ENCODE peak calls at places on chromosome 3, in six cellular contexts. I, L, A, C, V and U are unnamed samples.

GRCh38 chr3:124584552-124585391 is 145.5 kb upstream of the UMPS start:
- DNase-seq in I (peak), L (peak), A (peak), C (peak), V (peak), U (peak)

GRCh38 chr3:126548556-126549466 is 9.9 kb downstream of the C3orf22 start:
- DNase-seq in I (peak), L (no peak), A (peak), C (no peak), V (peak), U (no peak)

GRCh38 chr3:143265501-143266070 is 146.0 kb downstream of the CHST2 start:
- DNase-seq in I (no peak), L (no peak), A (no peak), C (no peak), V (no peak), U (no peak)

GRCh38 chr3:37641556-37641955 is 220.1 kb upstream of the CTDSPL start:
- DNase-seq in I (no peak), L (no peak), A (no peak), C (no peak), V (no peak), U (no peak)

GRCh38 chr3:46649436-46649835 is 37.1 kb downstream of the FAM240A start:
- DNase-seq in I (no peak), L (no peak), A (no peak), C (no peak), V (no peak), U (no peak)

GRCh38 chr3:169390741-169391300 is 272.7 kb downstream of the MECOM start:
- DNase-seq in I (no peak), L (no peak), A (no peak), C (no peak), V (no peak), U (no peak)

GRCh38 chr3:72127213-72127612 is 342.3 kb upstream of the PROK2 start:
- DNase-seq in I (no peak), L (no peak), A (no peak), C (no peak), V (no peak), U (no peak)

GRCh38 chr3:122208579-122208978 is 25.1 kb downstream of the CASR start:
- DNase-seq in I (no peak), L (no peak), A (no peak), C (no peak), V (no peak), U (no peak)

GRCh38 chr3:132787616-132788015 is 65.4 kb upstream of the NPHP3 start:
- DNase-seq in I (no peak), L (no peak), A (no peak), C (no peak), V (no peak), U (no peak)

DNA sequence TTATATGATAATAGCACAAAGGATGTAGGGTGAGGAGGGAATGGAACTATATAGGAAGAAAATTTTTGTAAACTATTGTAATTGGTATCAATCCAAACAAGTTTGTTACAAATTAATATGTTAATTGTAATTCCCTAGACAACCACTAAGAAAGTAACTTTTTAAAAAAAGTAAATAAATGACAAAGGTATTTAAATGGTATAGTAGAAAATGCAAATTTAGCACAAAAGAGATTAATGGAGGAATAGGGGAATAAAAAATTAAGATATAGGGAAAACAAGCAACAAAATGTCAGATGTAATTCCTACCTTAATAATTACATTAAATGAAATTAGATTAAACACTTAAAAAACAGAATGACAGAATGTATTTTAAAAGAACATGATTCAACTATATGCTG is 60.3 kb downstream of the TIMP4 start:
- DNase-seq in I (no peak), L (no peak), A (no peak), C (no peak), V (no peak), U (no peak)
- TF ChIP-seq CTCF in I (peak), L (no peak), A (no peak), C (no peak), V (no peak), U (no peak)

DNA sequence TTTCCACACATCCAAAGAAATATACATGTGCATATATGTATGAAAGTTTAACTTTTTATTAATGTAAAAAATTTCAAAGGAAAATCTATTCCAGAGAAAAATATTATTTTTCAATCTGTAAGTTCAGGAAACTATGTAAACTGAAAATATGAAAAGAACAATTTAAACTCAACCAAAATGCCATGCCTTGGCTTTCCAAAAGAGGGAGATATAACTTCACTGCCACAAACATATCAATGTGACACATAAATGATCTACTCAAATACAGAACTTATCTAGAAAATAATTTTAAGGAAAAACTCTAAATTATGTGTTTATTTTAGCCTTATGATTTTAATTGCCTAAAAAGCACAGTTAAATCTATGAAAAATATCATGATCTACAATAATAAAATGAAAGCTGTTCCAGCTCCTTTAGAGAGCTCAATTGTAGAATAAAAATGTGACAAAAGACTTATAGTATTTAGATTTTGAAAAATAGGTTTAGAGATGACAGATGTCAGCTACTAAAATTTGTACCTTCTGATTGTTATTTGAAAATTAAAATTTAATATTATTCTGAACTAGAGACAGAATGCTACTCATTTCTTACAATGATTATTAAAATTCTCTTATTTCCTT is 94.8 kb downstream of the GBE1 start:
- DNase-seq in I (no peak), L (no peak), A (no peak), C (no peak), V (no peak), U (no peak)
- H3K4me3 ChIP-seq in I (no peak), L (no peak), A (no peak), C (no peak), V (no peak), U (no peak)

GRCh38 chr3:52167240-52167639 is 13.0 kb upstream of the POC1A start:
- DNase-seq in I (no peak), L (no peak), A (no peak), C (no peak), V (no peak), U (no peak)
- H3K27ac ChIP-seq in I (no peak), L (no peak), A (no peak), C (no peak), V (no peak), U (no peak)

GRCh38 chr3:177379045-177379444 is 181.8 kb upstream of the TBL1XR1 start:
- DNase-seq in I (no peak), L (no peak), A (no peak), C (no peak), V (no peak), U (no peak)
- TF ChIP-seq CTCF in I (no peak), L (no peak), A (no peak), C (no peak), V (peak), U (no peak)

GRCh38 chr3:119703900-119704531 is 1.2 kb downstream of the CFAP91 start:
- DNase-seq in I (no peak), L (no peak), A (no peak), C (peak), V (no peak), U (no peak)
- H3K4me3 ChIP-seq in I (no peak), L (no peak), A (no peak), C (peak), V (no peak), U (no peak)

DNA sequence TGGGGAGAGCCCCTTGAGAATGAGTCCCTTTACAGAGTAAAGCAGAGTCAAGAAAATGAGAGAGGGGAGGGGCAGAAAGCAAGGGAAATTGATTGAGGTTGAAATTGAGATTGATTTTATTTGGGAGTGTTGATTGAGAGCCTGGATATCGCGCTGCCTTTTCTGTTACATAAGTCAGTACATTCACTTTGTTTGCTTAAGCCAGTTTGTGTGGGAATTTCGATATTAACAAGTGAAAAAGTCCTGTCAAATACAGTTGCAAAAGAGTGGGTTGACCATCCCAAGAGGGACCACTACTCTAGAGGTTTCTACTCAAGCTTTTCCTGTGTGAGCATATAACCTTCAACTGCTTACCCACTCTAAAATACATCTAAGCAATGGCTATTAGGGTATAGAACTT is 331.4 kb upstream of the AZI2 start:
- DNase-seq in I (no peak), L (no peak), A (no peak), C (no peak), V (no peak), U (no peak)
- H3K27ac ChIP-seq in I (no peak), L (no peak), A (no peak), C (no peak), V (no peak), U (no peak)

GRCh38 chr3:15974647-15975046 is 176.9 kb upstream of the ANKRD28 start:
- DNase-seq in I (no peak), L (no peak), A (no peak), C (peak), V (no peak), U (no peak)
- TF ChIP-seq CTCF in I (peak), L (no peak), A (no peak), C (peak), V (no peak), U (no peak)

GRCh38 chr3:135757421-135757820 is 208.1 kb upstream of the PPP2R3A start:
- DNase-seq in I (no peak), L (no peak), A (no peak), C (no peak), V (no peak), U (no peak)

GRCh38 chr3:135753506-135753905 is 212.0 kb upstream of the PPP2R3A start:
- DNase-seq in I (no peak), L (no peak), A (no peak), C (no peak), V (no peak), U (no peak)

GRCh38 chr3:135751991-135752390 is 213.5 kb upstream of the PPP2R3A start:
- DNase-seq in I (no peak), L (no peak), A (no peak), C (no peak), V (no peak), U (no peak)

GRCh38 chr3:135756016-135756695 is 209.4 kb upstream of the PPP2R3A start:
- DNase-seq in I (no peak), L (no peak), A (no peak), C (no peak), V (no peak), U (no peak)

DNA sequence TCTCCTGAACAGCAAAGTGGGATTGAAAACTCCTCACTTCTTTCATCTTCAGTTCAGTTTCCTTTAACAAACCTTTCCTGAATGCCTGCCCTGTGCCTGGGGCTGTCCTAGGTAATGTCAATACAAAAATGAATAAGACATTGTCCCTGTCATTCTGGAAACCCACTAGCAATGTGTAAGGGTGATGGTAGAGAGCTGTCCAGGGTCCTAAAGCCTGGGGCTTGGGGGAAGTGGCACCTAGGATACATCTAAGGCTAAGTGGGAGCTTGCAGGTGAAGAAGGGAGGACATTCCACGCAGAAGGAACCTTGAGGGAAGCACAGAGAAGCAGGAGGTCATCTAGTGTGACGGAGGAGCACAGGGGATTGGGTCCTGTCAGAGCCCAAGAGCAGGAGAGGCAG is 212.7 kb upstream of the PPP2R3A start:
- DNase-seq in I (no peak), L (no peak), A (no peak), C (peak), V (no peak), U (no peak)
- H3K4me3 ChIP-seq in I (no peak), L (no peak), A (no peak), C (no peak), V (no peak), U (no peak)

DNA sequence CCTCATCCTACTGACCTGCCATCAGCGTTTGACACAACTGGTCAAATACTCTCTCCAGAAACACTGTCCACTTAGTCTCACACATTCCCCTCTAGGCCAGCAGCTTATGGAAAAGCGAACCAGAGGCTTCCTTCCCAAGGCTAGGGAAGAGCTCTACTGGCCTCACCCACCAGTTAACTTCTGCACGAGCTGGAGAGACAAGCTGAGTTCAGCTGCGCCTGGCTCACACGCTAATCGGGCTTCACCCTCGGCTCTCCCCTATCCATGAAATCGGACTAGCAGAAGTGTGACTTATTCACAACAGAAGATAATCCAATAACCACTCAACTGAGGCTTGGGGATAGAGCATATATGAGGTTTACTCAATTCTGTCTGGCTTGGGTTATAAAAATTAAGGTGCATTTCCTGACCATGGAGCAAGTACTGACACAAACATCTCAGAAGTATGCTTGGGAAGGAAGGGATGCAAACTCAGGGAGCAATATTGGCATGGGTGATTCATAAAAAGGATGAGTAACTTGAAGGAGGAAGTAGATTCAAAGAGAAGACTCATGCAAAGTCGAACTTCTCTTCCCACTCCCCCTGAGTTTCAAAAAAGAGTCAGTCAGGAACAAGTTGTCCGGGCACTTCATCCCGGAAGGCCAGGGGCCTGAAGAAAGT is 73.1 kb downstream of the XXYLT1 start:
- DNase-seq in I (no peak), L (peak), A (no peak), C (no peak), V (no peak), U (no peak)
- H3K27ac ChIP-seq in I (no peak), L (peak), A (peak), C (no peak), V (no peak), U (no peak)